ENCODE peak calls at places on chromosomes 7 and 10, in four cellular contexts. W, R, Q and F are unnamed samples.

GRCh38 chr10:62861507-62861906 is 45.3 kb upstream of the EGR2 start:
- DNase-seq in W (no peak), R (no peak), Q (no peak), F (no peak)

GRCh38 chr7:150941351-150941982 is 36.7 kb downstream of the KCNH2 start:
- DNase-seq in W (no peak), R (no peak), Q (no peak), F (no peak)

GRCh38 chr10:59006511-59007306 is 169.7 kb upstream of the PHYHIPL start:
- DNase-seq in W (no peak), R (no peak), Q (no peak), F (peak; percentile 86)

GRCh38 chr10:96863922-96864543 is 31.9 kb downstream of the LCOR start:
- DNase-seq in W (no peak), R (peak; percentile 16), Q (peak; percentile 40), F (peak; percentile 94)

GRCh38 chr7:47415289-47416212 is 166.4 kb downstream of the TNS3 start:
- DNase-seq in W (peak; percentile 5), R (no peak), Q (no peak), F (no peak)

GRCh38 chr10:122419890-122420623 is 34.4 kb upstream of the ARMS2 start:
- DNase-seq in W (no peak), R (no peak), Q (no peak), F (no peak)

GRCh38 chr7:73841689-73842247 is 548 bp downstream of the METTL27 start:
- DNase-seq in W (peak; percentile 69), R (peak; percentile 45), Q (no peak), F (no peak)

GRCh38 chr10:117175215-117175900 is 21.9 kb upstream of the KCNK18 start:
- DNase-seq in W (peak; percentile 62), R (no peak), Q (no peak), F (no peak)

GRCh38 chr7:1558841-1559625 is 3.0 kb upstream of the TMEM184A start:
- DNase-seq in W (peak; percentile 45), R (no peak), Q (no peak), F (no peak)

GRCh38 chr7:46742608-46743000 is 821.5 kb upstream of the IGFBP3 start:
- DNase-seq in W (no peak), R (no peak), Q (no peak), F (no peak)

GRCh38 chr10:114615600-114616007 is 42.5 kb downstream of the ABLIM1 start:
- DNase-seq in W (no peak), R (no peak), Q (no peak), F (no peak)

GRCh38 chr10:63703113-63703670 is 182.0 kb downstream of the REEP3 start:
- DNase-seq in W (no peak), R (peak; percentile 48), Q (peak; percentile 36), F (no peak)

GRCh38 chr7:131071786-131072504 is 255.7 kb upstream of the MKLN1 start:
- DNase-seq in W (peak; percentile 37), R (peak; percentile 99), Q (no peak), F (no peak)

GRCh38 chr10:118181021-118181420 is 134.3 kb upstream of the RAB11FIP2 start:
- DNase-seq in W (no peak), R (no peak), Q (no peak), F (no peak)

GRCh38 chr7:159015081-159015893 is 129.4 kb downstream of the VIPR2 start:
- DNase-seq in W (no peak), R (peak; percentile 39), Q (no peak), F (no peak)

GRCh38 chr7:151313857-151314256 is 27.8 kb upstream of the NUB1 start:
- DNase-seq in W (no peak), R (no peak), Q (no peak), F (no peak)

GRCh38 chr10:78199759-78200158 is 166.1 kb downstream of the RPS24 start:
- DNase-seq in W (no peak), R (no peak), Q (no peak), F (no peak)

GRCh38 chr10:84429926-84430520 is 101.6 kb downstream of the CCSER2 start:
- DNase-seq in W (peak; percentile 30), R (peak; percentile 81), Q (peak; percentile 31), F (peak; percentile 69)

GRCh38 chr10:127827354-127828140 is 65.2 kb downstream of the CLRN3 start:
- DNase-seq in W (no peak), R (no peak), Q (no peak), F (no peak)

GRCh38 chr10:98265403-98266378 is 2.3 kb downstream of the LOXL4 start:
- DNase-seq in W (no peak), R (no peak), Q (no peak), F (no peak)

GRCh38 chr7:131606346-131607290 is 50.2 kb upstream of the PODXL start:
- DNase-seq in W (no peak), R (no peak), Q (no peak), F (no peak)

GRCh38 chr7:93178213-93178612 is 30.0 kb upstream of the SAMD9L start:
- DNase-seq in W (peak; percentile 3), R (peak; percentile 29), Q (no peak), F (no peak)

GRCh38 chr7:151374726-151375125 is 33.1 kb downstream of the NUB1 start:
- DNase-seq in W (peak; percentile 34), R (no peak), Q (no peak), F (no peak)

GRCh38 chr10:95440326-95440725 is 120.8 kb downstream of the SORBS1 start:
- DNase-seq in W (no peak), R (no peak), Q (no peak), F (no peak)

GRCh38 chr7:105173586-105173985 is 159.6 kb downstream of the KMT2E start:
- DNase-seq in W (no peak), R (no peak), Q (no peak), F (no peak)

GRCh38 chr10:107809889-107810288 is 645.4 kb upstream of the SORCS1 start:
- DNase-seq in W (no peak), R (no peak), Q (no peak), F (no peak)

GRCh38 chr7:119756687-119757086 is 516.3 kb upstream of the KCND2 start:
- DNase-seq in W (no peak), R (no peak), Q (no peak), F (no peak)

GRCh38 chr10:33180390-33180789 is 154.1 kb downstream of the NRP1 start:
- DNase-seq in W (no peak), R (no peak), Q (no peak), F (peak; percentile 4)

GRCh38 chr7:30182186-30182585 is 47.4 kb downstream of the MTURN start:
- DNase-seq in W (no peak), R (no peak), Q (no peak), F (no peak)

GRCh38 chr10:124091646-124092269 is 1.6 kb downstream of the CHST15 start:
- DNase-seq in W (peak; percentile 73), R (no peak), Q (no peak), F (no peak)

GRCh38 chr10:124092270-124093075 is 925 bp downstream of the CHST15 start:
- DNase-seq in W (peak; percentile 80), R (no peak), Q (no peak), F (no peak)

GRCh38 chr10:124094419-124094785 is 1.0 kb upstream of the CHST15 start:
- DNase-seq in W (no peak), R (no peak), Q (no peak), F (no peak)

GRCh38 chr10:124095096-124095495 is 1.7 kb upstream of the CHST15 start:
- DNase-seq in W (no peak), R (no peak), Q (no peak), F (no peak)

GRCh38 chr10:124093076-124093773 is at the start of gene CHST15:
- DNase-seq in W (peak; percentile 73), R (no peak), Q (no peak), F (peak; percentile 86)
- TF ChIP-seq MAX in W (no peak), R (no peak), Q (no peak), F (no peak)

DNA sequence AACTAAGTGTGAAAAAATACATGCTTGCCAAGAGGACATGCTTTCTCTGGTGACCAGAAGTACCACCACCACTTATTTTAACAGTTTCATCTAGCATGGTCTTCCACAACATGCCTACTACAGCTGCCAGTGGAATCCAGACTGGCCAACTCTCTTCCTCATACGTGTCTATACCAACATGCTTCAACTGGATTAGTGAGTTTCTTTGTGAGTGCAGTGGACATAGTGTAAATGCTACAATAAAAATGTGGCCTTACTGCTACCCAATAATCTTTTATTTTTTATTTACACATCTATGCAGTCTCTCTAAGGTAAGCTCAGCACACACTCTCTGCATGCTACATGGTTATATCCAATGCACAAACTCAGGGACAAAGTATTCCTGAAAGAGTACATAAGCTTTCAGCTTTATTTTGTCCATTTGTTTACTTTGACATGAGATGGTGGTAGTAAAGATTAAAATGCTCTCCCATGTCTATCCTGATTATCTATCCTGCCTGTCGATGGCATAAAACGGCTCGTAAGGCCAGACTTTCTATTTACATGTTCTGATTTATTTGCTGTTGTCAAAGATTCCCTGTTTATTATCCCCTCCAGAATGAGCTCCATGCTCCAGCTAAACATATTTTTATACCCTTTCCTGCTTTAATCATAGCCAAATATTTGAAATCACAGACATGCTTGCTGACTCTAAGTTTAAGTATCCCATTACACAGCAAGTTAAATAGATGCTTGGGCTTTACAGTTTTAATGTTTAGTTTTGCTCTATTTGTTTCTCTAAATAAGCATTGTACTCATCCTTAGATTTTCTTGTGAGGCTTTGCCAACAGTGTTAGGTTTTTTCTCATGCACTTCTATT is 196.5 kb downstream of the TAX1BP1 start:
- DNase-seq in W (no peak), R (no peak), Q (no peak), F (no peak)
- TF ChIP-seq MXI1 in W (no peak), R (no peak), Q (no peak), F (no peak)

GRCh38 chr7:20310963-20311742 is 19.5 kb upstream of the ITGB8 start:
- DNase-seq in W (no peak), R (peak; percentile 75), Q (peak; percentile 61), F (peak; percentile 25)

GRCh38 chr7:20311743-20312042 is 19.0 kb upstream of the ITGB8 start:
- DNase-seq in W (no peak), R (no peak), Q (no peak), F (no peak)

GRCh38 chr7:20314216-20314615 is 16.5 kb upstream of the ITGB8 start:
- DNase-seq in W (no peak), R (no peak), Q (no peak), F (no peak)

GRCh38 chr7:20316706-20317105 is 14.0 kb upstream of the ITGB8 start:
- DNase-seq in W (no peak), R (peak; percentile 21), Q (no peak), F (no peak)

DNA sequence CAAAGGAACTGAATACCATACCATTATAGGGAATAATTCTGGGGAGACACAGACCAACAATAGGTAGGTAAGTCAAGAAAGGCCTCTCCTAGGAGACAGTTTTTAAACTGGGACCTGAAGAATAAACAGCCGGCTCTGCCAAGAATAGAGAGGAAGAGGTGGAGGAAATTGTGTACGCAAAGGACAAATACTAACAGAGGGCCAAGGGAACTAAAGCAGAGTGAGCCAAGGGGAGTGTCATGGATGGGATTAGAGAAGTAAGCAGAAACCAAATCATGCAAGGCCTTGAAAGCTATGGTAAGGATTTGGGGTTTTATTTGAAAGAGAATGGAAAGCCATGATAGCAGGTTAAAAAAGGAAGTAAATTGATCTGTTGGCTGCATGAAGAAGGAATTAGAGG is 18.1 kb upstream of the ITGB8 start:
- DNase-seq in W (no peak), R (no peak), Q (no peak), F (no peak)
- TF ChIP-seq MAX in W (no peak), R (no peak), Q (no peak), F (no peak)

GRCh38 chr10:119315128-119316001 is 108.0 kb downstream of the GRK5 start:
- DNase-seq in W (no peak), R (peak; percentile 62), Q (peak; percentile 28), F (peak; percentile 83)
- TF ChIP-seq MXI1 in W (no peak), R (no peak), Q (no peak), F (no peak)

GRCh38 chr7:77888998-77889397 is 90.4 kb downstream of the PHTF2 start:
- DNase-seq in W (no peak), R (no peak), Q (no peak), F (no peak)

GRCh38 chr7:77885155-77885554 is 86.6 kb downstream of the PHTF2 start:
- DNase-seq in W (no peak), R (no peak), Q (no peak), F (no peak)

GRCh38 chr7:77887567-77887966 is 89.0 kb downstream of the PHTF2 start:
- DNase-seq in W (no peak), R (no peak), Q (no peak), F (no peak)
- TF ChIP-seq MAX in W (no peak), R (no peak), Q (no peak), F (no peak)